ENCODE peak calls at places on chromosomes 12 and 14, in seven cellular contexts. X is IMR-90, V is neuronal stem cell, H is GM23338, E is MM.1S, Y is osteoblast, O is fibroblast of lung. Q is an unnamed sample.

GRCh38 chr12:9707864-9708808 is 24.8 kb downstream of the CLECL1 start:
- DNase-seq in X (peak), V (peak), H (peak), E (peak), Y (peak), O (peak), Q (peak)

GRCh38 chr12:46675736-46676135 is 150.1 kb downstream of the SLC38A4 start:
- DNase-seq in X (peak), V (peak), H (peak), E (peak), Y (no peak), O (peak), Q (no peak)

GRCh38 chr12:118193958-118194357 is 58.0 kb downstream of the PEBP1 start:
- DNase-seq in X (no peak), V (no peak), H (no peak), E (no peak), Y (no peak), O (no peak), Q (no peak)

GRCh38 chr12:101361455-101361854 is 46.1 kb downstream of the ARL1 start:
- DNase-seq in X (no peak), V (no peak), H (no peak), E (no peak), Y (no peak), O (no peak), Q (no peak)

GRCh38 chr12:130026608-130027176 is 122.9 kb upstream of the TMEM132D start:
- DNase-seq in X (no peak), V (no peak), H (peak), E (peak), Y (no peak), O (no peak), Q (peak)

GRCh38 chr12:52850681-52851080 is 1.9 kb upstream of the KRT78 start:
- DNase-seq in X (no peak), V (no peak), H (no peak), E (no peak), Y (peak), O (no peak), Q (no peak)

GRCh38 chr14:75911883-75912282 is 69.9 kb downstream of the TGFB3 start:
- DNase-seq in X (no peak), V (peak), H (peak), E (no peak), Y (no peak), O (peak), Q (no peak)

GRCh38 chr12:106866426-106867080 is 89.2 kb upstream of the TMEM263 start:
- DNase-seq in X (no peak), V (no peak), H (no peak), E (no peak), Y (no peak), O (peak), Q (no peak)

GRCh38 chr14:26765768-26766550 is 168.1 kb upstream of the NOVA1 start:
- DNase-seq in X (peak), V (peak), H (no peak), E (no peak), Y (no peak), O (peak), Q (no peak)

GRCh38 chr14:103699901-103700752 is 15.1 kb downstream of the XRCC3 start:
- DNase-seq in X (no peak), V (no peak), H (no peak), E (no peak), Y (peak), O (no peak), Q (no peak)

GRCh38 chr14:105415481-105416428 is 3.9 kb upstream of the MTA1 start:
- DNase-seq in X (no peak), V (no peak), H (no peak), E (no peak), Y (peak), O (no peak), Q (no peak)
- H2AFZ ChIP-seq in X (no peak), V (peak), H (peak), E (no peak), Y (no peak), O (peak), Q (peak)

GRCh38 chr14:68279437-68279720 is 459.8 kb downstream of the RAD51B start:
- DNase-seq in X (no peak), V (no peak), H (no peak), E (no peak), Y (no peak), O (no peak), Q (no peak)

GRCh38 chr14:68282479-68283377 is 463.1 kb downstream of the RAD51B start:
- DNase-seq in X (no peak), V (no peak), H (no peak), E (peak), Y (no peak), O (no peak), Q (peak)

GRCh38 chr14:68281497-68281896 is 461.9 kb downstream of the RAD51B start:
- DNase-seq in X (no peak), V (no peak), H (no peak), E (no peak), Y (no peak), O (no peak), Q (no peak)

GRCh38 chr14:68278568-68279436 is 459.2 kb downstream of the RAD51B start:
- DNase-seq in X (peak), V (no peak), H (no peak), E (no peak), Y (no peak), O (peak), Q (no peak)

DNA sequence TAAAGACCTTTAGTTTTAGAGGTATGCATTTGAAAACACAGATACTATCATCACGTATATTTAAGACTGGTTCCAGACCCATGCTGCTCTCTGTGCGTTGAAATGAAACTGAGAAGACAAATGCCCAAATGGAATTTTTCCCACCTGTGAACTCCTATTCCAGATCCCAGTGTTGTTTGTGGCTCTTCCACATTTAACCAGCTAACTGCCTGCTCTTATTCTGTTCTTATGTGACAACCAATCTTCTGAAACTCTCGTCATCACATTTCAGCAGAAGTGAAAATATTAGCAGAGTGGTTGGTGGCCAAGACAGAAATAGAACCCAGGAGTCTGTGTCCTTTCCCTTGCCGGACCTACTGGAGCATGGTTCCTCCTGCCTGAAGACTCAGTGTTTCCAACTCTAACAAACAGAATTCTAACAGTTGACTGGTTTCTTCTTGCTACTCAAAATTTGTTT is 460.2 kb downstream of the RAD51B start:
- DNase-seq in X (no peak), V (no peak), H (no peak), E (no peak), Y (no peak), O (no peak), Q (no peak)
- H3K4me2 ChIP-seq in X (no peak), V (no peak), H (no peak), E (no peak), Y (no peak), O (no peak), Q (no peak)

DNA sequence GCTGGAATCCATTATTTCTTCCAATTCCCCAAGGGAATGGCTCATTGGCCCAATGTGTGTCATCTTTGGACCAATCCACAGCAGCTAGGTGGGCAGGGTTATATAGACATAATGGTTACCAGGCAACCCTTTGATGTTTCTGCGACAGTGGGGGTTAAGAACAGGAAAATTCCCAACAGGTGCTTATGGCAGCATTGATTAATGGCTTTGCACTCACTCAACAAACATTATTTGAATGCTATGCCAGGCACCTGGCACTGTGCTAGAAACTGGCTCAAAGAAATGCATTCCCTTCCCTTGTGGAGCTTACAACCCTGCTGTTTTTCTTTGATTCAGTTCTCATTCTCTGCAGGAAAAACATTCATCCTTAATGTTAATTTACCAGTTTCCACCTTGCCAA is 1221.0 kb downstream of the AACS start:
- DNase-seq in X (no peak), V (no peak), H (no peak), E (no peak), Y (no peak), O (no peak), Q (no peak)
- H2AFZ ChIP-seq in X (no peak), V (no peak), H (no peak), E (no peak), Y (no peak), O (no peak), Q (no peak)

DNA sequence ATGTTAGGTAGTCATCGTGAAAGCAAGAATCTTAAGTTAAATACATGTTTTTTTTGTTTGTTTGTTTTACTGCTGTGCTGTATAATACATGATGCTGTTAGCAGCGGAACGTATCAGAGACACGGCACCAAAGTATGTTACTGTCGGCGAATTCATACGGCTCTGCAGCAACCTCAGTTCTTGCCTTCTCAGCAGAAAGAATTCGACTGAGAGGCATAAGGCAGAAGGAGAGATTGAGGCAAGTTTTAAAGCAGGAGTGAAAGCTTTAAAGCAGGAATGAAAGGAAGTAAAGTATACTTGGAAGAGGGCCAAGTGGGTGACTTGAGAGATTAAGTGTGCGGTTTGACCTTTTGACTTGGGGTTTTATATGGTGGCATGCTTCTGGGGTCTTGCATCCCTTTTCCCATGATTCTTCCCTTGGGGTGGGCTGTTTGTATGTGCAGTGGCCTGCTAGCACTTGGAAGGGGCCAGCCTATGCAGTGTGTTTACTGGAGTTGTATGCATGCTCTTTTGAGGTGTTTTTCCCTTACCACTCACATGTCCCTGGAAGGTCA is 23.7 kb downstream of the LEMD3 start:
- DNase-seq in X (peak), V (no peak), H (no peak), E (no peak), Y (no peak), O (peak), Q (no peak)
- H3K4me2 ChIP-seq in X (no peak), V (no peak), H (no peak), E (no peak), Y (no peak), O (no peak), Q (no peak)

GRCh38 chr12:20528208-20528607 is 159.9 kb downstream of the PDE3A start:
- DNase-seq in X (no peak), V (no peak), H (no peak), E (no peak), Y (no peak), O (no peak), Q (no peak)
- H2AFZ ChIP-seq in X (no peak), V (peak), H (no peak), E (no peak), Y (peak), O (peak), Q (no peak)

Q was measured in DND-41.